ENCODE peak calls at places on chromosomes 4 and X, in eight cellular contexts. B is omental fat pad, E is HFFc6, N is fibroblast of pulmonary artery, W is B cell, M is esophagus squamous epithelium, Y is cardiac muscle cell, S is HFF-Myc. U is an unnamed sample.

GRCh38 chrX:40005290-40006011 is 92.3 kb downstream of the BCOR start:
- DNase-seq in E (no peak), W (peak), Y (peak), N (peak), M (no peak), B (no peak), S (no peak), U (peak)

GRCh38 chrX:48957477-48957826 is at the start of gene OTUD5:
- DNase-seq in N (no peak), W (peak), E (no peak), Y (no peak), B (no peak), M (no peak), S (no peak), U (no peak)

GRCh38 chr4:88018471-88018870 is 11.0 kb downstream of the PKD2 start:
- DNase-seq in Y (peak), N (peak), S (no peak), M (no peak), W (no peak), E (no peak), B (no peak), U (no peak)

GRCh38 chr4:148649669-148650331 is 207.6 kb upstream of the NR3C2 start:
- DNase-seq in M (no peak), Y (peak), W (no peak), E (no peak), S (no peak), N (peak), B (no peak), U (no peak)

GRCh38 chr4:114386637-114387233 is 211.9 kb upstream of the UGT8 start:
- DNase-seq in E (peak), B (no peak), N (peak), W (peak), M (no peak), Y (peak), S (peak), U (peak)

GRCh38 chrX:1614927-1615326 is at the start of gene ASMT:
- DNase-seq in B (no peak), W (no peak), M (no peak), E (no peak), S (no peak), Y (no peak), N (no peak), U (peak)

GRCh38 chr4:111208970-111209369 is 586.1 kb upstream of the PITX2 start:
- DNase-seq in Y (no peak), W (no peak), M (no peak), E (no peak), B (no peak), N (no peak), S (no peak), U (peak)

GRCh38 chrX:9977642-9978041 is 10.5 kb downstream of the CLDN34 start:
- DNase-seq in N (no peak), S (no peak), B (no peak), E (no peak), M (no peak), Y (no peak), W (no peak), U (no peak)

GRCh38 chr4:1092026-1092982 is 21.1 kb downstream of the RNF212 start:
- DNase-seq in W (no peak), E (no peak), M (no peak), B (no peak), S (no peak), Y (no peak), N (no peak), U (no peak)
- TF ChIP-seq CTCF in W (no peak), E (no peak), M (no peak), B (no peak), S (peak), Y (peak), N (no peak), U (peak)

GRCh38 chr4:128573781-128574508 is 235.6 kb upstream of the JADE1 start:
- DNase-seq in N (peak), S (no peak), M (no peak), E (peak), Y (peak), B (no peak), W (no peak), U (no peak)

GRCh38 chr4:128570380-128570779 is 239.1 kb upstream of the JADE1 start:
- DNase-seq in M (peak), W (no peak), Y (peak), S (no peak), B (peak), E (peak), N (peak), U (no peak)

GRCh38 chr4:128571747-128572146 is 237.8 kb upstream of the JADE1 start:
- DNase-seq in Y (peak), B (no peak), M (no peak), N (peak), W (no peak), S (peak), E (peak), U (no peak)

GRCh38 chr4:128572778-128573241 is 236.7 kb upstream of the JADE1 start:
- DNase-seq in Y (no peak), N (no peak), S (no peak), B (no peak), W (no peak), M (no peak), E (no peak), U (no peak)

GRCh38 chr4:128574706-128575105 is 234.8 kb upstream of the JADE1 start:
- DNase-seq in S (no peak), Y (peak), E (peak), W (peak), M (no peak), B (peak), N (peak), U (peak)
- TF ChIP-seq CTCF in S (peak), Y (peak), E (peak), W (peak), M (peak), B (no peak), N (peak), U (peak)

GRCh38 chrX:153662266-153662665 is 11.3 kb downstream of the PNCK start:
- DNase-seq in W (peak), M (no peak), Y (peak), N (peak), S (no peak), B (peak), E (no peak), U (peak)
- TF ChIP-seq CTCF in W (peak), M (peak), Y (peak), N (peak), S (peak), B (no peak), E (peak), U (peak)

GRCh38 chr4:95694411-95694810 is 145.5 kb upstream of the PDHA2 start:
- DNase-seq in S (no peak), Y (no peak), M (no peak), B (no peak), N (peak), W (no peak), E (no peak), U (no peak)

DNA sequence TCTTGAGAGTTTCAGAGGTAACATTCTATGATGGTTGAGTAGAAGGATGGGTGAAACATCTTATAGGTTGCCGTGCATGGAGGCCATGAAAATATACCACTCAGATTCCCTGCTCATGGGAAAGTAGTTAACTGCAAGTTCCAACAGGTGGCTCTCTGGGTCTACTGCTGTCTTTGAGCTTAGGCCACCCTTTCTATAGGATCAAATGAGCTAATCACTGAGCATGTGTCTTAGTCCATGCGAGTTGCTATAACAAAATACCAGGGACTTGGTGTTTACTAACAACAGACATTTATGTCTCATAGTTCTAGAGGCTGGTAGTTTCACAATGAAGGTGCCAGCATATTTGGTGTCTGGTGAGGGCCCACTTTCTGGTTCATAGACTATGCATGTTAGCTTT is 144.8 kb upstream of the UNC5C start:
- DNase-seq in S (no peak), E (no peak), W (no peak), N (peak), M (no peak), Y (peak), B (no peak), U (peak)
- TF ChIP-seq CTCF in S (no peak), E (no peak), W (no peak), N (peak), M (no peak), Y (peak), B (no peak), U (peak)

DNA sequence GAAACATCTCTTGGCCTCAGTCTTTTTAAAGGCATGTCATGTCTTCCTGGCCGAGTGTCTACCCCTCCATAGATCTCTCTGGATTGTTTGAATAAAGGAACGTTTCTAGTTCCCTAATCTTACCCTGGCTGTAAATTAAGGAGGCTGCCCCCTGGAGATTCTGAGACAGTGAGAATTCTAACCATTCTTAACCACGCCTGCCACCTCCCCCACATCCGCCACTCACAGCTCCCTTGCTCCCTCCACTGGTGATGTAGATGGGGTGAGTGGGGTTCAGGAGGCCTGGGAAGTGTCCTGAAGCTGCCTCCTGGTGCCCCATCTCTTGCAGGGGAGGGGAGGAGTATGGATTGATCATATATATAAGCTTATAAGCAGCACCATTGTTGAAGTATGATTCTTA is 48.0 kb upstream of the TRIM2 start:
- DNase-seq in S (no peak), W (peak), N (no peak), Y (peak), B (no peak), M (no peak), E (no peak), U (peak)
- TF ChIP-seq CTCF in S (no peak), W (no peak), N (no peak), Y (peak), B (no peak), M (no peak), E (peak), U (peak)

DNA sequence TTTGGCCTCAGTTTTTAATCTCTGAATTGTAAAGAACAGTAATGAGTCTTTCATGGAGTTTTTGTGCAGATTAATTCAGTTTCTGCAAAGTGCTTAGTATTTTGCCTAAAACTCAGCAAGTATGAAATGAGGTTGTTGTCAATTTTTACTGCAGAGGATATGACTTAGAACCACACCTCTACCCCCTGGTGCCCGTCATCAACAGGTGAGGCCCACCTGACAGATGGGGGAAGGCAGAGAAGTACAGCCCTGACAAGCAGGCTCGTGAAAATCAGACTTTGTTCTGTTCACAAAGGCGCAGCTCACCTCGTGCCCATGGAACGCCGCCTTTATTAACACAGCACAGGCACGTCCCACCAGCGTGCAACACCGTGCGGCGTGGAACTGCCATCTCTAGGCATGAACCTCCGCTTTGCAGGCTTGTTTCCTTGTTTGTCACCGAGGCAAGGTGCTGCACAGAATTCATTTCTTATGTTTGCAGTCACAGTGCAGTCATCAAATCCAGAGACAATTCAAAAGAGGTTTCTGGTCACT is 13.3 kb downstream of the CYP4V2 start:
- DNase-seq in S (no peak), Y (no peak), E (no peak), B (no peak), M (no peak), N (no peak), W (no peak), U (no peak)
- TF ChIP-seq CTCF in S (no peak), Y (no peak), E (no peak), B (no peak), M (no peak), N (no peak), W (no peak), U (no peak)

GRCh38 chr4:119087121-119087520 is 48.5 kb upstream of the MYOZ2 start:
- DNase-seq in N (peak), S (no peak), B (no peak), Y (peak), M (no peak), W (no peak), E (no peak), U (no peak)
- TF ChIP-seq CTCF in N (peak), S (no peak), B (no peak), Y (peak), M (peak), W (no peak), E (peak), U (no peak)

GRCh38 chr4:43776371-43776770 is 672.2 kb downstream of the KCTD8 start:
- DNase-seq in S (no peak), E (no peak), W (no peak), M (no peak), Y (no peak), N (peak), B (no peak), U (no peak)
- TF ChIP-seq CTCF in S (no peak), E (peak), W (no peak), M (peak), Y (peak), N (peak), B (no peak), U (peak)

DNA sequence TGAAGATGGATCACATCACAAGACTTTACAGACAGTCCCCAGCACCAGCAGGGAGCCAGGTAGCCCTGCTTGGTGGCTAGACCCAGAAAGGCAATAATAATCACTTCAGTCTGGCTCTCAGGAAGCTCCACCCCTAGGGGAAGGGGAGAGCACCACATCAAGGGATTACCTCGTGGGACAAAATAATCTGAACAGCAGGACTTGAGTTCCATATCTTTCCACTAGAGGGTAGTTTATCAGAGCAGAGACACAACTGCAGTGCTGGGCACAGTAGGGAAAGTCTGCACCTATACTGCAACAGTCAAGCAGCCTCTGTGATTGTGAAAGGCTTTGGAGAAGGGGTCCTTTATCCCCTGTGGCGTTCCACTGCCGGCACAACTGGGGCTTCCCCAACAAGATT is 547.0 kb upstream of the POU3F4 start:
- DNase-seq in E (no peak), W (no peak), B (no peak), M (no peak), Y (no peak), N (no peak), S (no peak), U (peak)
- TF ChIP-seq CTCF in E (no peak), W (no peak), B (no peak), M (no peak), Y (no peak), N (no peak), S (no peak), U (peak)